ENCODE peak calls at places on chromosomes 7 and 10, in nine cellular contexts. U, C, F, Z, H, D, Q, L and G are unnamed samples.

GRCh38 chr7:133300811-133301210 is 47.9 kb downstream of the EXOC4 start:
- DNase-seq in D (no peak), C (no peak), Z (no peak), L (no peak), U (no peak), F (no peak), Q (no peak), H (no peak), G (no peak)

GRCh38 chr7:93739422-93739821 is 151.1 kb downstream of the TFPI2 start:
- DNase-seq in H (no peak), U (no peak), L (no peak), D (no peak), Q (no peak), Z (no peak), C (no peak), F (no peak), G (peak)

GRCh38 chr10:102152545-102152890 is 329 bp downstream of the NOLC1 start:
- DNase-seq in F (no peak), H (no peak), C (peak), U (no peak), D (no peak), Z (no peak), L (no peak), Q (no peak), G (no peak)

GRCh38 chr10:7311256-7312178 is 99.3 kb downstream of the SFMBT2 start:
- DNase-seq in H (no peak), Z (no peak), F (no peak), D (no peak), U (no peak), C (no peak), Q (no peak), L (peak), G (no peak)

GRCh38 chr10:100370976-100371706 is 24.1 kb downstream of the SCD start:
- DNase-seq in Q (peak), L (no peak), F (peak), H (peak), U (peak), Z (peak), C (peak), D (peak), G (peak)

GRCh38 chr10:30999084-30999712 is 32.5 kb downstream of the ZNF438 start:
- DNase-seq in Q (peak), L (no peak), U (no peak), D (peak), C (no peak), F (no peak), H (peak), Z (no peak), G (peak)

GRCh38 chr10:76291175-76291574 is 859.8 kb downstream of the LRMDA start:
- DNase-seq in F (no peak), L (no peak), C (no peak), H (peak), Z (no peak), Q (no peak), U (no peak), D (no peak), G (no peak)

GRCh38 chr10:61902448-61903183 is 1.1 kb downstream of the ARID5B start:
- DNase-seq in L (no peak), U (peak), Q (peak), C (peak), H (peak), D (peak), Z (peak), F (peak), G (peak)

GRCh38 chr10:70106958-70107791 is 25.4 kb downstream of the AIFM2 start:
- DNase-seq in Q (no peak), C (no peak), F (no peak), H (no peak), L (no peak), Z (peak), D (no peak), U (no peak), G (no peak)

GRCh38 chr10:5073659-5074058 is 20.6 kb upstream of the AKR1C3 start:
- DNase-seq in U (no peak), Z (no peak), L (no peak), F (no peak), C (no peak), D (no peak), H (no peak), Q (no peak), G (no peak)

GRCh38 chr10:117249493-117250093 is 8.7 kb downstream of the SLC18A2 start:
- DNase-seq in U (no peak), D (peak), F (no peak), H (no peak), Q (no peak), L (peak), C (no peak), Z (no peak), G (no peak)

GRCh38 chr10:97531401-97531985 is 32.8 kb downstream of the UBTD1 start:
- DNase-seq in F (no peak), C (no peak), D (no peak), U (no peak), L (no peak), H (peak), Q (no peak), Z (no peak), G (no peak)

GRCh38 chr7:92747041-92747835 is 89.1 kb downstream of the CDK6 start:
- DNase-seq in F (no peak), D (no peak), H (peak), Q (no peak), L (no peak), C (no peak), U (no peak), Z (no peak), G (no peak)

GRCh38 chr10:93383562-93383981 is 98.6 kb downstream of the MYOF start:
- DNase-seq in F (no peak), D (no peak), U (no peak), H (peak), C (no peak), Z (no peak), L (no peak), Q (no peak), G (no peak)

GRCh38 chr10:73871915-73872710 is 2.2 kb downstream of the CAMK2G start:
- DNase-seq in C (no peak), Z (no peak), U (no peak), D (peak), Q (no peak), F (no peak), H (peak), L (no peak), G (no peak)

GRCh38 chr10:71191019-71191418 is 21.4 kb upstream of the UNC5B start:
- DNase-seq in C (no peak), U (no peak), Z (no peak), Q (no peak), F (no peak), H (no peak), D (no peak), L (no peak), G (no peak)

GRCh38 chr7:73870041-73870492 is 9.1 kb downstream of the TMEM270 start:
- DNase-seq in F (no peak), U (no peak), Q (no peak), C (no peak), Z (peak), D (no peak), L (no peak), H (no peak), G (no peak)

GRCh38 chr10:8245131-8246117 is 190.9 kb downstream of the GATA3 start:
- DNase-seq in D (no peak), C (no peak), F (no peak), Q (no peak), U (no peak), H (no peak), Z (no peak), L (no peak), G (peak)

GRCh38 chr10:93921338-93921737 is 27.6 kb downstream of the SLC35G1 start:
- DNase-seq in Q (no peak), F (no peak), U (no peak), Z (peak), H (no peak), L (no peak), D (no peak), C (no peak), G (peak)

GRCh38 chr7:92244803-92245486 is 769 bp downstream of the KRIT1 start:
- DNase-seq in H (peak), Q (no peak), L (no peak), D (peak), C (no peak), Z (no peak), U (no peak), F (no peak), G (no peak)

GRCh38 chr7:55020481-55020871 is 1.7 kb downstream of the EGFR start:
- DNase-seq in U (no peak), H (no peak), Z (peak), D (no peak), C (no peak), F (no peak), Q (no peak), L (no peak), G (no peak)

GRCh38 chr10:89481662-89482061 is 53.7 kb downstream of the SLC16A12 start:
- DNase-seq in Q (no peak), C (no peak), D (no peak), U (no peak), L (peak), H (peak), Z (no peak), F (no peak), G (no peak)

GRCh38 chr10:69090687-69091450 is 3.0 kb downstream of the SRGN start:
- DNase-seq in U (no peak), Q (peak), D (peak), F (no peak), L (no peak), C (no peak), Z (no peak), H (peak), G (peak)

GRCh38 chr10:77673086-77673485 is 35.5 kb upstream of the KCNMA1 start:
- DNase-seq in H (peak), U (no peak), L (no peak), D (no peak), C (no peak), F (no peak), Z (no peak), Q (no peak), G (peak)

GRCh38 chr7:106064836-106065559 is 47.1 kb downstream of the SYPL1 start:
- DNase-seq in Z (peak), L (peak), F (peak), Q (no peak), U (no peak), D (no peak), H (peak), C (no peak), G (no peak)

GRCh38 chr7:2689951-2690705 is 2.1 kb downstream of the AMZ1 start:
- DNase-seq in F (no peak), Z (no peak), H (peak), C (no peak), D (no peak), L (no peak), U (no peak), Q (no peak), G (no peak)

GRCh38 chr7:124738639-124739038 is 27.0 kb downstream of the GPR37 start:
- DNase-seq in F (no peak), C (no peak), H (no peak), Q (no peak), D (no peak), L (no peak), Z (no peak), U (no peak), G (no peak)

GRCh38 chr10:18723801-18724200 is 64.6 kb downstream of the ARL5B start:
- DNase-seq in Q (no peak), F (no peak), C (no peak), L (no peak), H (no peak), U (no peak), D (no peak), Z (no peak), G (no peak)

GRCh38 chr10:113099431-113100298 is 149.6 kb downstream of the TCF7L2 start:
- DNase-seq in Z (no peak), C (no peak), H (peak), L (peak), U (no peak), D (peak), Q (peak), F (no peak), G (no peak)

GRCh38 chr10:86792768-86793167 is 36.3 kb downstream of the BMPR1A start:
- DNase-seq in Q (no peak), L (no peak), C (no peak), F (no peak), H (no peak), U (no peak), Z (no peak), D (no peak), G (no peak)

GRCh38 chr10:35642023-35642792 is at the start of gene FZD8:
- DNase-seq in H (peak), Q (peak), U (peak), F (peak), D (no peak), C (peak), Z (peak), L (peak), G (peak)

GRCh38 chr7:36202347-36202896 is 49.4 kb downstream of the EEPD1 start:
- DNase-seq in H (peak), L (no peak), F (no peak), U (no peak), Z (no peak), Q (peak), C (no peak), D (no peak), G (no peak)

GRCh38 chr10:104735469-104735868 is 94.4 kb downstream of the SORCS3 start:
- DNase-seq in Q (no peak), U (no peak), F (no peak), C (no peak), D (no peak), Z (no peak), L (no peak), H (no peak), G (no peak)

GRCh38 chr7:133545613-133546012 is 292.7 kb downstream of the EXOC4 start:
- DNase-seq in D (no peak), F (no peak), C (no peak), Q (no peak), Z (no peak), H (peak), L (no peak), U (no peak), G (no peak)

GRCh38 chr7:105707967-105708580 is 126.8 kb upstream of the EFCAB10 start:
- DNase-seq in H (peak), Q (peak), D (peak), U (no peak), L (no peak), Z (no peak), C (no peak), F (no peak), G (no peak)

GRCh38 chr10:24722676-24723385 is 856 bp downstream of the ARHGAP21 start:
- DNase-seq in H (peak), F (peak), U (peak), D (no peak), Z (peak), C (no peak), L (no peak), Q (peak), G (peak)